ENCODE peak calls at places on chromosomes 11 and 22, in ten cellular contexts. One of them, this sample, is unnamed.

GRCh38 chr11:117678651-117679407 is 118.2 kb downstream of the DSCAML1 start:
- DNase-seq in right atrium auricular region: no peak
- DNase-seq in Calu3: no peak
- DNase-seq in activated T-helper 1 cell treated with anti-CD3 and anti-CD28 coated beads, Interleukin-12 subunit alpha, Interleukin-12 subunit beta, Interleukin-2, Interleukin-4 antibody, amounts not matched to agents 30 ng/mL and 10 ng/mL and 1 ng/mL, durations not matched to agents 14 hours and 24 hours and 36 hours: no peak
- DNase-seq in left cardiac atrium: no peak
- DNase-seq in sigmoid colon: no peak
- DNase-seq in retina: peak; percentile 63
- DNase-seq in spleen: no peak
- DNase-seq in T-helper 1 cell: no peak
- DNase-seq in AG09319: no peak
- DNase-seq in this sample: no peak

GRCh38 chr11:76885390-76886097 is 24.8 kb downstream of the ACER3 start:
- DNase-seq in right atrium auricular region: no peak
- DNase-seq in retina: no peak
- DNase-seq in activated T-helper 1 cell treated with anti-CD3 and anti-CD28 coated beads, Interleukin-12 subunit alpha, Interleukin-12 subunit beta, Interleukin-2, Interleukin-4 antibody, amounts not matched to agents 30 ng/mL and 10 ng/mL and 1 ng/mL, durations not matched to agents 14 hours and 24 hours and 36 hours: no peak
- DNase-seq in left cardiac atrium: peak; percentile 31
- DNase-seq in sigmoid colon: no peak
- DNase-seq in AG09319: no peak
- DNase-seq in spleen: no peak
- DNase-seq in Calu3: peak; percentile 62
- DNase-seq in T-helper 1 cell: no peak
- DNase-seq in this sample: no peak

GRCh38 chr11:66176650-66177049 is 91.8 kb upstream of the RAB1B start:
- DNase-seq in AG09319: no peak
- DNase-seq in right atrium auricular region: no peak
- DNase-seq in T-helper 1 cell: no peak
- DNase-seq in activated T-helper 1 cell treated with anti-CD3 and anti-CD28 coated beads, Interleukin-12 subunit alpha, Interleukin-12 subunit beta, Interleukin-2, Interleukin-4 antibody, amounts not matched to agents 30 ng/mL and 10 ng/mL and 1 ng/mL, durations not matched to agents 14 hours and 24 hours and 36 hours: no peak
- DNase-seq in left cardiac atrium: no peak
- DNase-seq in retina: no peak
- DNase-seq in Calu3: no peak
- DNase-seq in spleen: no peak
- DNase-seq in sigmoid colon: no peak
- DNase-seq in this sample: no peak

GRCh38 chr11:8252946-8253345 is 10.7 kb downstream of the LMO1 start:
- DNase-seq in activated T-helper 1 cell treated with anti-CD3 and anti-CD28 coated beads, Interleukin-12 subunit alpha, Interleukin-12 subunit beta, Interleukin-2, Interleukin-4 antibody, amounts not matched to agents 30 ng/mL and 10 ng/mL and 1 ng/mL, durations not matched to agents 14 hours and 24 hours and 36 hours: no peak
- DNase-seq in spleen: peak; percentile 61
- DNase-seq in right atrium auricular region: no peak
- DNase-seq in T-helper 1 cell: no peak
- DNase-seq in AG09319: no peak
- DNase-seq in retina: no peak
- DNase-seq in sigmoid colon: peak; percentile 34
- DNase-seq in Calu3: no peak
- DNase-seq in left cardiac atrium: no peak
- DNase-seq in this sample: no peak

GRCh38 chr22:32622004-32622761 is 147.6 kb downstream of the FBXO7 start:
- DNase-seq in spleen: peak; percentile 56
- DNase-seq in Calu3: no peak
- DNase-seq in sigmoid colon: peak; percentile 89
- DNase-seq in AG09319: peak; percentile 78
- DNase-seq in activated T-helper 1 cell treated with anti-CD3 and anti-CD28 coated beads, Interleukin-12 subunit alpha, Interleukin-12 subunit beta, Interleukin-2, Interleukin-4 antibody, amounts not matched to agents 30 ng/mL and 10 ng/mL and 1 ng/mL, durations not matched to agents 14 hours and 24 hours and 36 hours: no peak
- DNase-seq in retina: peak; percentile 69
- DNase-seq in T-helper 1 cell: no peak
- DNase-seq in left cardiac atrium: peak; percentile 58
- DNase-seq in right atrium auricular region: peak; percentile 79
- DNase-seq in this sample: no peak

GRCh38 chr11:36010010-36010740 is 66.3 kb downstream of the LDLRAD3 start:
- DNase-seq in right atrium auricular region: no peak
- DNase-seq in spleen: no peak
- DNase-seq in sigmoid colon: no peak
- DNase-seq in T-helper 1 cell: no peak
- DNase-seq in left cardiac atrium: no peak
- DNase-seq in retina: no peak
- DNase-seq in AG09319: no peak
- DNase-seq in activated T-helper 1 cell treated with anti-CD3 and anti-CD28 coated beads, Interleukin-12 subunit alpha, Interleukin-12 subunit beta, Interleukin-2, Interleukin-4 antibody, amounts not matched to agents 30 ng/mL and 10 ng/mL and 1 ng/mL, durations not matched to agents 14 hours and 24 hours and 36 hours: no peak
- DNase-seq in Calu3: no peak
- DNase-seq in this sample: no peak

GRCh38 chr22:46287873-46288751 is 8.6 kb upstream of the GTSE1 start:
- DNase-seq in activated T-helper 1 cell treated with anti-CD3 and anti-CD28 coated beads, Interleukin-12 subunit alpha, Interleukin-12 subunit beta, Interleukin-2, Interleukin-4 antibody, amounts not matched to agents 30 ng/mL and 10 ng/mL and 1 ng/mL, durations not matched to agents 14 hours and 24 hours and 36 hours: peak; percentile 15
- DNase-seq in Calu3: no peak
- DNase-seq in sigmoid colon: no peak
- DNase-seq in spleen: peak; percentile 95
- DNase-seq in T-helper 1 cell: no peak
- DNase-seq in AG09319: no peak
- DNase-seq in right atrium auricular region: no peak
- DNase-seq in left cardiac atrium: peak; percentile 46
- DNase-seq in retina: no peak
- DNase-seq in this sample: no peak

GRCh38 chr11:73157141-73158010 is 15.3 kb upstream of the FCHSD2 start:
- DNase-seq in right atrium auricular region: no peak
- DNase-seq in spleen: peak; percentile 80
- DNase-seq in sigmoid colon: peak; percentile 62
- DNase-seq in retina: no peak
- DNase-seq in Calu3: no peak
- DNase-seq in AG09319: no peak
- DNase-seq in T-helper 1 cell: no peak
- DNase-seq in left cardiac atrium: peak; percentile 64
- DNase-seq in activated T-helper 1 cell treated with anti-CD3 and anti-CD28 coated beads, Interleukin-12 subunit alpha, Interleukin-12 subunit beta, Interleukin-2, Interleukin-4 antibody, amounts not matched to agents 30 ng/mL and 10 ng/mL and 1 ng/mL, durations not matched to agents 14 hours and 24 hours and 36 hours: no peak
- DNase-seq in this sample: no peak

GRCh38 chr11:117953029-117953671 is 23.9 kb upstream of the TMPRSS13 start:
- DNase-seq in left cardiac atrium: no peak
- DNase-seq in Calu3: no peak
- DNase-seq in T-helper 1 cell: no peak
- DNase-seq in retina: no peak
- DNase-seq in activated T-helper 1 cell treated with anti-CD3 and anti-CD28 coated beads, Interleukin-12 subunit alpha, Interleukin-12 subunit beta, Interleukin-2, Interleukin-4 antibody, amounts not matched to agents 30 ng/mL and 10 ng/mL and 1 ng/mL, durations not matched to agents 14 hours and 24 hours and 36 hours: no peak
- DNase-seq in sigmoid colon: no peak
- DNase-seq in AG09319: no peak
- DNase-seq in right atrium auricular region: peak; percentile 34
- DNase-seq in spleen: peak; percentile 34
- DNase-seq in this sample: no peak

GRCh38 chr11:103959279-103959930 is 77.0 kb upstream of the DDI1 start:
- DNase-seq in retina: no peak
- DNase-seq in spleen: no peak
- DNase-seq in AG09319: no peak
- DNase-seq in Calu3: no peak
- DNase-seq in sigmoid colon: no peak
- DNase-seq in right atrium auricular region: no peak
- DNase-seq in left cardiac atrium: no peak
- DNase-seq in activated T-helper 1 cell treated with anti-CD3 and anti-CD28 coated beads, Interleukin-12 subunit alpha, Interleukin-12 subunit beta, Interleukin-2, Interleukin-4 antibody, amounts not matched to agents 30 ng/mL and 10 ng/mL and 1 ng/mL, durations not matched to agents 14 hours and 24 hours and 36 hours: no peak
- DNase-seq in T-helper 1 cell: no peak
- DNase-seq in this sample: no peak

GRCh38 chr11:113796663-113797259 is 17.2 kb downstream of the CLDN25 start:
- DNase-seq in Calu3: peak; percentile 28
- DNase-seq in AG09319: no peak
- DNase-seq in spleen: no peak
- DNase-seq in retina: no peak
- DNase-seq in left cardiac atrium: no peak
- DNase-seq in T-helper 1 cell: no peak
- DNase-seq in sigmoid colon: no peak
- DNase-seq in right atrium auricular region: no peak
- DNase-seq in activated T-helper 1 cell treated with anti-CD3 and anti-CD28 coated beads, Interleukin-12 subunit alpha, Interleukin-12 subunit beta, Interleukin-2, Interleukin-4 antibody, amounts not matched to agents 30 ng/mL and 10 ng/mL and 1 ng/mL, durations not matched to agents 14 hours and 24 hours and 36 hours: no peak
- DNase-seq in this sample: no peak

GRCh38 chr22:31561238-31561887 is 65.0 kb downstream of the SFI1 start:
- DNase-seq in retina: peak; percentile 58
- DNase-seq in right atrium auricular region: peak; percentile 73
- DNase-seq in spleen: peak; percentile 81
- DNase-seq in left cardiac atrium: peak; percentile 83
- DNase-seq in T-helper 1 cell: peak; percentile 14
- DNase-seq in activated T-helper 1 cell treated with anti-CD3 and anti-CD28 coated beads, Interleukin-12 subunit alpha, Interleukin-12 subunit beta, Interleukin-2, Interleukin-4 antibody, amounts not matched to agents 30 ng/mL and 10 ng/mL and 1 ng/mL, durations not matched to agents 14 hours and 24 hours and 36 hours: peak; percentile 39
- DNase-seq in sigmoid colon: peak; percentile 87
- DNase-seq in Calu3: peak; percentile 86
- DNase-seq in AG09319: peak; percentile 43
- DNase-seq in this sample: no peak

GRCh38 chr11:19199766-19200165 is 2.0 kb downstream of the CSRP3 start:
- DNase-seq in T-helper 1 cell: no peak
- DNase-seq in sigmoid colon: no peak
- DNase-seq in right atrium auricular region: no peak
- DNase-seq in left cardiac atrium: no peak
- DNase-seq in retina: no peak
- DNase-seq in spleen: no peak
- DNase-seq in Calu3: no peak
- DNase-seq in AG09319: no peak
- DNase-seq in activated T-helper 1 cell treated with anti-CD3 and anti-CD28 coated beads, Interleukin-12 subunit alpha, Interleukin-12 subunit beta, Interleukin-2, Interleukin-4 antibody, amounts not matched to agents 30 ng/mL and 10 ng/mL and 1 ng/mL, durations not matched to agents 14 hours and 24 hours and 36 hours: no peak
- DNase-seq in this sample: no peak

GRCh38 chr11:2509481-2510001 is 64.7 kb downstream of the KCNQ1 start:
- DNase-seq in spleen: peak; percentile 57
- DNase-seq in AG09319: no peak
- DNase-seq in T-helper 1 cell: no peak
- DNase-seq in sigmoid colon: peak; percentile 59
- DNase-seq in right atrium auricular region: peak; percentile 64
- DNase-seq in left cardiac atrium: peak; percentile 74
- DNase-seq in activated T-helper 1 cell treated with anti-CD3 and anti-CD28 coated beads, Interleukin-12 subunit alpha, Interleukin-12 subunit beta, Interleukin-2, Interleukin-4 antibody, amounts not matched to agents 30 ng/mL and 10 ng/mL and 1 ng/mL, durations not matched to agents 14 hours and 24 hours and 36 hours: no peak
- DNase-seq in retina: no peak
- DNase-seq in Calu3: no peak
- DNase-seq in this sample: no peak

GRCh38 chr11:123454060-123454651 is 24.1 kb downstream of the GRAMD1B start:
- DNase-seq in Calu3: no peak
- DNase-seq in spleen: no peak
- DNase-seq in left cardiac atrium: no peak
- DNase-seq in right atrium auricular region: no peak
- DNase-seq in sigmoid colon: no peak
- DNase-seq in T-helper 1 cell: peak; percentile 29
- DNase-seq in AG09319: no peak
- DNase-seq in activated T-helper 1 cell treated with anti-CD3 and anti-CD28 coated beads, Interleukin-12 subunit alpha, Interleukin-12 subunit beta, Interleukin-2, Interleukin-4 antibody, amounts not matched to agents 30 ng/mL and 10 ng/mL and 1 ng/mL, durations not matched to agents 14 hours and 24 hours and 36 hours: peak; percentile 74
- DNase-seq in retina: no peak
- DNase-seq in this sample: no peak

GRCh38 chr22:31489632-31490495 is at the start of gene EIF4ENIF1:
- DNase-seq in sigmoid colon: peak; percentile 92
- DNase-seq in retina: peak; percentile 97
- DNase-seq in spleen: peak; percentile 97
- DNase-seq in activated T-helper 1 cell treated with anti-CD3 and anti-CD28 coated beads, Interleukin-12 subunit alpha, Interleukin-12 subunit beta, Interleukin-2, Interleukin-4 antibody, amounts not matched to agents 30 ng/mL and 10 ng/mL and 1 ng/mL, durations not matched to agents 14 hours and 24 hours and 36 hours: peak; percentile 81
- DNase-seq in left cardiac atrium: peak; percentile 91
- DNase-seq in right atrium auricular region: peak; percentile 81
- DNase-seq in T-helper 1 cell: peak; percentile 75
- DNase-seq in Calu3: peak; percentile 85
- DNase-seq in AG09319: peak; percentile 69
- DNase-seq in this sample: peak; percentile 49

GRCh38 chr11:63567044-63567840 is 4.1 kb upstream of the PLAAT2 start:
- DNase-seq in spleen: no peak
- DNase-seq in activated T-helper 1 cell treated with anti-CD3 and anti-CD28 coated beads, Interleukin-12 subunit alpha, Interleukin-12 subunit beta, Interleukin-2, Interleukin-4 antibody, amounts not matched to agents 30 ng/mL and 10 ng/mL and 1 ng/mL, durations not matched to agents 14 hours and 24 hours and 36 hours: peak; percentile 77
- DNase-seq in AG09319: peak; percentile 60
- DNase-seq in right atrium auricular region: peak; percentile 60
- DNase-seq in retina: peak; percentile 22
- DNase-seq in left cardiac atrium: no peak
- DNase-seq in T-helper 1 cell: peak; percentile 71
- DNase-seq in sigmoid colon: peak; percentile 39
- DNase-seq in Calu3: peak; percentile 62
- DNase-seq in this sample: no peak

GRCh38 chr22:47289316-47289985 is 527.0 kb downstream of the TBC1D22A start:
- DNase-seq in T-helper 1 cell: no peak
- DNase-seq in sigmoid colon: peak; percentile 36
- DNase-seq in right atrium auricular region: no peak
- DNase-seq in retina: no peak
- DNase-seq in spleen: no peak
- DNase-seq in activated T-helper 1 cell treated with anti-CD3 and anti-CD28 coated beads, Interleukin-12 subunit alpha, Interleukin-12 subunit beta, Interleukin-2, Interleukin-4 antibody, amounts not matched to agents 30 ng/mL and 10 ng/mL and 1 ng/mL, durations not matched to agents 14 hours and 24 hours and 36 hours: no peak
- DNase-seq in Calu3: no peak
- DNase-seq in left cardiac atrium: no peak
- DNase-seq in AG09319: no peak
- DNase-seq in this sample: no peak

GRCh38 chr11:13486926-13487660 is 8.7 kb downstream of the PTH start:
- DNase-seq in left cardiac atrium: peak; percentile 53
- DNase-seq in spleen: peak; percentile 88
- DNase-seq in right atrium auricular region: no peak
- DNase-seq in AG09319: no peak
- DNase-seq in sigmoid colon: no peak
- DNase-seq in T-helper 1 cell: peak; percentile 37
- DNase-seq in activated T-helper 1 cell treated with anti-CD3 and anti-CD28 coated beads, Interleukin-12 subunit alpha, Interleukin-12 subunit beta, Interleukin-2, Interleukin-4 antibody, amounts not matched to agents 30 ng/mL and 10 ng/mL and 1 ng/mL, durations not matched to agents 14 hours and 24 hours and 36 hours: peak; percentile 35
- DNase-seq in retina: peak; percentile 14
- DNase-seq in Calu3: peak; percentile 84
- DNase-seq in this sample: no peak

GRCh38 chr11:5937868-5938602 is 4.0 kb upstream of the OR56A3 start:
- DNase-seq in spleen: no peak
- DNase-seq in AG09319: no peak
- DNase-seq in right atrium auricular region: no peak
- DNase-seq in sigmoid colon: no peak
- DNase-seq in T-helper 1 cell: no peak
- DNase-seq in left cardiac atrium: no peak
- DNase-seq in activated T-helper 1 cell treated with anti-CD3 and anti-CD28 coated beads, Interleukin-12 subunit alpha, Interleukin-12 subunit beta, Interleukin-2, Interleukin-4 antibody, amounts not matched to agents 30 ng/mL and 10 ng/mL and 1 ng/mL, durations not matched to agents 14 hours and 24 hours and 36 hours: no peak
- DNase-seq in Calu3: no peak
- DNase-seq in retina: no peak
- DNase-seq in this sample: no peak

GRCh38 chr22:27927608-27928007 is 8.6 kb upstream of the PITPNB start:
- DNase-seq in AG09319: no peak
- DNase-seq in T-helper 1 cell: no peak
- DNase-seq in left cardiac atrium: no peak
- DNase-seq in retina: no peak
- DNase-seq in activated T-helper 1 cell treated with anti-CD3 and anti-CD28 coated beads, Interleukin-12 subunit alpha, Interleukin-12 subunit beta, Interleukin-2, Interleukin-4 antibody, amounts not matched to agents 30 ng/mL and 10 ng/mL and 1 ng/mL, durations not matched to agents 14 hours and 24 hours and 36 hours: no peak
- DNase-seq in Calu3: no peak
- DNase-seq in spleen: no peak
- DNase-seq in right atrium auricular region: no peak
- DNase-seq in sigmoid colon: no peak
- DNase-seq in this sample: no peak

GRCh38 chr11:8605956-8606355 is 11.9 kb upstream of the STK33 start:
- DNase-seq in activated T-helper 1 cell treated with anti-CD3 and anti-CD28 coated beads, Interleukin-12 subunit alpha, Interleukin-12 subunit beta, Interleukin-2, Interleukin-4 antibody, amounts not matched to agents 30 ng/mL and 10 ng/mL and 1 ng/mL, durations not matched to agents 14 hours and 24 hours and 36 hours: no peak
- DNase-seq in right atrium auricular region: no peak
- DNase-seq in AG09319: no peak
- DNase-seq in retina: no peak
- DNase-seq in spleen: no peak
- DNase-seq in T-helper 1 cell: no peak
- DNase-seq in sigmoid colon: no peak
- DNase-seq in left cardiac atrium: no peak
- DNase-seq in Calu3: no peak
- DNase-seq in this sample: no peak

GRCh38 chr11:96744697-96745096 is 354.9 kb downstream of the JRKL start:
- DNase-seq in activated T-helper 1 cell treated with anti-CD3 and anti-CD28 coated beads, Interleukin-12 subunit alpha, Interleukin-12 subunit beta, Interleukin-2, Interleukin-4 antibody, amounts not matched to agents 30 ng/mL and 10 ng/mL and 1 ng/mL, durations not matched to agents 14 hours and 24 hours and 36 hours: no peak
- DNase-seq in AG09319: no peak
- DNase-seq in left cardiac atrium: no peak
- DNase-seq in retina: no peak
- DNase-seq in T-helper 1 cell: no peak
- DNase-seq in sigmoid colon: no peak
- DNase-seq in Calu3: no peak
- DNase-seq in spleen: no peak
- DNase-seq in right atrium auricular region: no peak
- DNase-seq in this sample: no peak

GRCh38 chr11:113632981-113633380 is 73.1 kb downstream of the TMPRSS5 start:
- DNase-seq in T-helper 1 cell: no peak
- DNase-seq in sigmoid colon: no peak
- DNase-seq in Calu3: no peak
- DNase-seq in spleen: no peak
- DNase-seq in right atrium auricular region: no peak
- DNase-seq in AG09319: no peak
- DNase-seq in activated T-helper 1 cell treated with anti-CD3 and anti-CD28 coated beads, Interleukin-12 subunit alpha, Interleukin-12 subunit beta, Interleukin-2, Interleukin-4 antibody, amounts not matched to agents 30 ng/mL and 10 ng/mL and 1 ng/mL, durations not matched to agents 14 hours and 24 hours and 36 hours: no peak
- DNase-seq in left cardiac atrium: no peak
- DNase-seq in retina: no peak
- DNase-seq in this sample: no peak

GRCh38 chr22:29938285-29938693 is 55.3 kb downstream of the MTMR3 start:
- DNase-seq in sigmoid colon: no peak
- DNase-seq in T-helper 1 cell: no peak
- DNase-seq in right atrium auricular region: no peak
- DNase-seq in AG09319: no peak
- DNase-seq in activated T-helper 1 cell treated with anti-CD3 and anti-CD28 coated beads, Interleukin-12 subunit alpha, Interleukin-12 subunit beta, Interleukin-2, Interleukin-4 antibody, amounts not matched to agents 30 ng/mL and 10 ng/mL and 1 ng/mL, durations not matched to agents 14 hours and 24 hours and 36 hours: no peak
- DNase-seq in spleen: no peak
- DNase-seq in retina: no peak
- DNase-seq in Calu3: no peak
- DNase-seq in left cardiac atrium: no peak
- DNase-seq in this sample: no peak

GRCh38 chr11:34053161-34053686 is 1.7 kb downstream of the CAPRIN1 start:
- DNase-seq in sigmoid colon: peak; percentile 86
- DNase-seq in spleen: peak; percentile 95
- DNase-seq in T-helper 1 cell: peak; percentile 71
- DNase-seq in left cardiac atrium: peak; percentile 78
- DNase-seq in AG09319: peak; percentile 38
- DNase-seq in Calu3: peak; percentile 79
- DNase-seq in retina: peak; percentile 82
- DNase-seq in activated T-helper 1 cell treated with anti-CD3 and anti-CD28 coated beads, Interleukin-12 subunit alpha, Interleukin-12 subunit beta, Interleukin-2, Interleukin-4 antibody, amounts not matched to agents 30 ng/mL and 10 ng/mL and 1 ng/mL, durations not matched to agents 14 hours and 24 hours and 36 hours: peak; percentile 74
- DNase-seq in right atrium auricular region: peak; percentile 74
- DNase-seq in this sample: no peak

GRCh38 chr11:81071641-81072040 is 1630.8 kb upstream of the TENM4 start:
- DNase-seq in retina: peak; percentile 38
- DNase-seq in spleen: no peak
- DNase-seq in T-helper 1 cell: no peak
- DNase-seq in right atrium auricular region: no peak
- DNase-seq in sigmoid colon: no peak
- DNase-seq in left cardiac atrium: no peak
- DNase-seq in activated T-helper 1 cell treated with anti-CD3 and anti-CD28 coated beads, Interleukin-12 subunit alpha, Interleukin-12 subunit beta, Interleukin-2, Interleukin-4 antibody, amounts not matched to agents 30 ng/mL and 10 ng/mL and 1 ng/mL, durations not matched to agents 14 hours and 24 hours and 36 hours: no peak
- DNase-seq in AG09319: no peak
- DNase-seq in Calu3: no peak
- DNase-seq in this sample: no peak

GRCh38 chr11:95768521-95768920 is 21.1 kb downstream of the FAM76B start:
- DNase-seq in sigmoid colon: no peak
- DNase-seq in AG09319: no peak
- DNase-seq in spleen: no peak
- DNase-seq in retina: no peak
- DNase-seq in right atrium auricular region: no peak
- DNase-seq in T-helper 1 cell: no peak
- DNase-seq in left cardiac atrium: no peak
- DNase-seq in activated T-helper 1 cell treated with anti-CD3 and anti-CD28 coated beads, Interleukin-12 subunit alpha, Interleukin-12 subunit beta, Interleukin-2, Interleukin-4 antibody, amounts not matched to agents 30 ng/mL and 10 ng/mL and 1 ng/mL, durations not matched to agents 14 hours and 24 hours and 36 hours: no peak
- DNase-seq in Calu3: no peak
- DNase-seq in this sample: no peak